ENCODE peak calls at places on chromosomes 6 and 20, in four cellular contexts. One of them, this sample, is unnamed.

GRCh38 chr20:52083627-52084232 is 107.8 kb downstream of the ZFP64 start:
- DNase-seq in ACHN: peak
- DNase-seq in RCC 7860: no peak
- DNase-seq in T-helper 2 cell: peak
- DNase-seq in this sample: no peak

GRCh38 chr20:12882832-12883506 is 125.8 kb upstream of the SPTLC3 start:
- DNase-seq in ACHN: no peak
- DNase-seq in RCC 7860: no peak
- DNase-seq in T-helper 2 cell: no peak
- DNase-seq in this sample: no peak

GRCh38 chr6:125792680-125793079 is 1.9 kb downstream of the NCOA7 start:
- DNase-seq in ACHN: no peak
- DNase-seq in RCC 7860: no peak
- DNase-seq in T-helper 2 cell: no peak
- DNase-seq in this sample: no peak

GRCh38 chr6:48996461-48997119 is 466.5 kb downstream of the MMUT start:
- DNase-seq in ACHN: no peak
- DNase-seq in RCC 7860: no peak
- DNase-seq in T-helper 2 cell: no peak
- DNase-seq in this sample: no peak

GRCh38 chr6:43753570-43754183 is 16.3 kb upstream of the VEGFA start:
- DNase-seq in ACHN: no peak
- DNase-seq in RCC 7860: no peak
- DNase-seq in T-helper 2 cell: no peak
- DNase-seq in this sample: no peak

GRCh38 chr6:7727150-7727950 is 1.5 kb downstream of the BMP6 start:
- DNase-seq in ACHN: no peak
- DNase-seq in RCC 7860: no peak
- DNase-seq in T-helper 2 cell: no peak
- DNase-seq in this sample: no peak

GRCh38 chr6:2977290-2977689 is 5.9 kb upstream of the SERPINB6 start:
- DNase-seq in ACHN: no peak
- DNase-seq in RCC 7860: no peak
- DNase-seq in T-helper 2 cell: no peak
- DNase-seq in this sample: no peak

GRCh38 chr20:3239867-3240775 is 1.1 kb upstream of the SLC4A11 start:
- DNase-seq in ACHN: no peak
- DNase-seq in RCC 7860: no peak
- DNase-seq in T-helper 2 cell: no peak
- DNase-seq in this sample: no peak

GRCh38 chr20:33125983-33126382 is 42.0 kb upstream of the BPIFA2 start:
- DNase-seq in ACHN: no peak
- DNase-seq in RCC 7860: no peak
- DNase-seq in T-helper 2 cell: no peak
- DNase-seq in this sample: no peak

GRCh38 chr20:47989957-47990356 is 204.7 kb upstream of the SULF2 start:
- DNase-seq in ACHN: no peak
- DNase-seq in RCC 7860: no peak
- DNase-seq in T-helper 2 cell: no peak
- DNase-seq in this sample: no peak

GRCh38 chr6:105769987-105770386 is 316.1 kb upstream of the PRDM1 start:
- DNase-seq in ACHN: no peak
- DNase-seq in RCC 7860: peak
- DNase-seq in T-helper 2 cell: no peak
- DNase-seq in this sample: no peak